ENCODE peak calls at places on chromosomes 16 and 17, in nine cellular contexts. B is CD4-positive, CD25-positive, alpha-beta regulatory T cell; Y is H9; U is prostate gland; P is A673; N is transverse colon; S is heart right ventricle; V is MM.1S; Q is fibroblast of lung. O is an unnamed sample.

GRCh38 chr17:78661092-78661770 is 84.0 kb upstream of the DNAH17 start:
- DNase-seq in B (no peak), Y (no peak), U (no peak), P (no peak), N (no peak), S (no peak), V (no peak), Q (peak; percentile 69), O (no peak)

GRCh38 chr16:21267298-21267697 is 10.8 kb downstream of the CRYM start:
- DNase-seq in B (no peak), Y (no peak), U (no peak), P (no peak), N (no peak), S (no peak), V (no peak), Q (no peak), O (no peak)

GRCh38 chr17:68133370-68134045 is 98.0 kb downstream of the KPNA2 start:
- DNase-seq in B (no peak), Y (peak; percentile 83), U (no peak), P (no peak), N (no peak), S (no peak), V (no peak), Q (no peak), O (no peak)

GRCh38 chr16:30350134-30350871 is 4.8 kb downstream of the CD2BP2 start:
- DNase-seq in B (no peak), Y (no peak), U (no peak), P (no peak), N (peak; percentile 2), S (no peak), V (peak; percentile 49), Q (peak; percentile 77), O (no peak)

GRCh38 chr17:42891539-42892152 is 9.0 kb upstream of the G6PC1 start:
- DNase-seq in B (no peak), Y (peak; percentile 69), U (no peak), P (no peak), N (peak; percentile 38), S (peak; percentile 66), V (no peak), Q (peak; percentile 35), O (no peak)

GRCh38 chr17:74877592-74878543 is 5.1 kb upstream of the FDXR start:
- DNase-seq in B (no peak), Y (no peak), U (no peak), P (no peak), N (peak; percentile 88), S (peak; percentile 43), V (no peak), Q (no peak), O (no peak)

GRCh38 chr17:20995164-20995872 is 47.5 kb downstream of the USP22 start:
- DNase-seq in B (no peak), Y (no peak), U (no peak), P (no peak), N (peak; percentile 6), S (no peak), V (no peak), Q (no peak), O (no peak)

GRCh38 chr17:59284317-59284716 is 47.1 kb upstream of the YPEL2 start:
- DNase-seq in B (no peak), Y (no peak), U (no peak), P (no peak), N (no peak), S (no peak), V (no peak), Q (no peak), O (no peak)

GRCh38 chr16:1330931-1331711 is 2.3 kb upstream of the BAIAP3 start:
- DNase-seq in B (no peak), Y (no peak), U (no peak), P (no peak), N (no peak), S (no peak), V (no peak), Q (no peak), O (no peak)

GRCh38 chr16:2663553-2664521 is 18.5 kb upstream of the KCTD5 start:
- DNase-seq in B (no peak), Y (no peak), U (peak; percentile 64), P (peak; percentile 72), N (peak; percentile 54), S (no peak), V (no peak), Q (peak; percentile 60), O (peak; percentile 86)

GRCh38 chr16:70605284-70605659 is 41.1 kb upstream of the IL34 start:
- DNase-seq in B (no peak), Y (no peak), U (no peak), P (no peak), N (no peak), S (no peak), V (no peak), Q (no peak), O (no peak)

DNA sequence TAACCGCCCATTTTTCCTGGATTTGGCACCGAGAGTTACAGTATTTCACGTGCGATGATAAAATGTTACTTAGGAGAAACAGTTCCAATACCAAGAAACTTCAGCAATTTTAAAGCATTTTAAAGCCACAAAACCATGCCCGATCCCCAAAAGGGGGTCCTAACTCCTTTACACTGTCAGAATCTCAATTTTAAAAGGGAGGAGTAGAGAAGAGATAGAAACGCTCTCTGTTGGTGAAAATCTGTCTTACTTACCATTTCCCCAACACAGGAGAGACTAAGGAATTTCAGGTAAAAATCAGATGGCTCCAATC is 526 bp upstream of the RNASEK start:
- DNase-seq in B (no peak), Y (no peak), U (no peak), P (no peak), N (no peak), S (no peak), V (no peak), Q (no peak), O (no peak)
- H3K4me1 ChIP-seq in B (peaks cover 58% of the 10 kb centered on the region), Y (no peaks in the 10 kb centered on the region), U (peaks cover 19% of the 10 kb centered on the region), P (peaks cover 29% of the 10 kb centered on the region), N (peaks cover 34% of the 10 kb centered on the region), S (peaks cover 37% of the 10 kb centered on the region), V (peaks cover 21% of the 10 kb centered on the region), Q (peaks cover 12% of the 10 kb centered on the region), O (peaks cover 64% of the 10 kb centered on the region)

GRCh38 chr16:19389246-19389645 is 28.4 kb upstream of the TMC5 start:
- DNase-seq in B (no peak), Y (peak; percentile 80), U (peak; percentile 80), P (peak; percentile 53), N (peak; percentile 84), S (no peak), V (peak; percentile 68), Q (peak; percentile 24), O (peak; percentile 29)

GRCh38 chr16:19382887-19383816 is 34.5 kb upstream of the TMC5 start:
- DNase-seq in B (no peak), Y (no peak), U (no peak), P (no peak), N (no peak), S (no peak), V (peak; percentile 69), Q (no peak), O (no peak)

GRCh38 chr16:19382084-19382801 is 35.4 kb upstream of the TMC5 start:
- DNase-seq in B (no peak), Y (no peak), U (peak; percentile 17), P (no peak), N (no peak), S (no peak), V (peak; percentile 16), Q (no peak), O (no peak)

GRCh38 chr16:19384656-19385055 is 33.0 kb upstream of the TMC5 start:
- DNase-seq in B (no peak), Y (peak; percentile 29), U (peak; percentile 65), P (no peak), N (peak; percentile 69), S (no peak), V (peak; percentile 46), Q (no peak), O (no peak)

GRCh38 chr16:19386555-19386954 is 31.1 kb upstream of the TMC5 start:
- DNase-seq in B (no peak), Y (no peak), U (no peak), P (no peak), N (no peak), S (no peak), V (no peak), Q (no peak), O (no peak)
- H3K27ac ChIP-seq in B (no peak overlapping the region), Y (no peak overlapping the region), U (no peak overlapping the region), P (no peak overlapping the region), N (no peak overlapping the region), S (no peak overlapping the region), V (no peak overlapping the region), Q (no peak overlapping the region), O (no peak overlapping the region)

DNA sequence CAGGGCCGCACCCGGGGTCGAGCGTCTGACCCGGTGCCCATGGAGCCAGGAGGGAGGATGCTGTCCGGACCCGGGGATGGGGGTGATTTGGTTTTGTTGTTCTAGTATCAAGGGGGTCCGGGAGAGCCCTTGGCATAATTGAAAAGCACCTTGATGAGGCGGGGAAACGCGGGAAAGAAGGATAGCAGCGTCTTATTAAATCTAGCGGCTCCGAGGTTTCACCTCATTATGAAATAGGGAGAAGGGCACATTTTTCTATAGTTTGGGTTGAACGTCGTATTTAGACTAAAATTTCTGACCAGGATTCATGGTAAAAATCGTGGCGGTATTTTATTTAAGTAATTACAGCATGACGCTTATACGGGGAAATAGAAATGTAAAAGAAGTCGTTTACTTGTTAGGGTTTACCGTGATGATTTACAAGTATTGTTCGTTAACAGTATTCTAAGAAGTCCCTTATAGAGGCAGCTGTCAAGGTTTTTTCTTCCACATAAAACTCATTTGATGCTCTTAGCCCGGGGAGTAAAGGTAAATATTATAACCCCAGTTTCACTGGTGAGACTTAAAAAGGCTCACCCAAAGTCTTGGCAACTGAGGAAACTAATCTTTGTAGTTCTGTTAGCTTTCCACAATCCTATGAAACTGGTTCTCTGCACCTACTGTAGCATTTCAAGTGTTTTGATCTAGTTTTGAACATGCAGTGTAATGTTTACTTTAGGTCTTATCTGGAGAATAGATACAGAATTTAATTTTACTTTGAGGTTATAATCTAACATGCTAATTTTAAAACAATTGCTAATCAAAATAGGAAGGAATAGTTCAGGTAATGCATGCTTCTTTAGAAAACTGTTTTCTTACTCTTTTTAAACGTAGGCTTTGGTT is 762 bp downstream of the LUC7L3 start:
- DNase-seq in B (no peak), Y (no peak), U (no peak), P (no peak), N (no peak), S (no peak), V (no peak), Q (no peak), O (no peak)
- H3K4me1 ChIP-seq in B (peaks cover 48% of the 10 kb centered on the region), Y (peaks cover 4% of the 10 kb centered on the region), U (no peaks in the 10 kb centered on the region), P (peaks cover 22% of the 10 kb centered on the region), N (peaks cover 46% of the 10 kb centered on the region), S (peaks cover 32% of the 10 kb centered on the region), V (peaks cover 16% of the 10 kb centered on the region), Q (peaks cover 11% of the 10 kb centered on the region), O (peaks cover 51% of the 10 kb centered on the region)

DNA sequence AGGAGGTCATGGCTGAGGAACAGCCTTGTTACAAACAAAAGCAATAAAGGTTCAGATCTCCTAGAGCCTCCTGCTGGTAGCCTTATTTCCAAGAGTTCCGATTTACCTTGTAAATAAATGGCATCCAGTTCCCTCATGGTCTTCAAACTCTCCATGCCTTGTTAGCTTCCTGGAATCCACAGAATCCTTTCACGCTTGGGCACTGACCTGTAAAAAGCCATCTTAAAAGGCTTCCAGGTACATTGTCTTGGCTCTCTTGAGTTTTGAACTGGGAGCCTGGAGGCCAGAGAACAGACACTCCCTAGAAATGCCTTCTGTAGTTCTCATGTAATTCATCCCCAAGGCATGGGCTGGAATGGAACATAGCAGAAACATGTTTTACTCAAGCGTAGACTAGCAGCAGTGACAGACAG is 207.9 kb downstream of the SNX29 start:
- DNase-seq in B (no peak), Y (no peak), U (no peak), P (no peak), N (no peak), S (no peak), V (no peak), Q (no peak), O (no peak)
- H3K27ac ChIP-seq in B (no peak overlapping the region), Y (no peak overlapping the region), U (no peak overlapping the region), P (no peak overlapping the region), N (no peak overlapping the region), S (no peak overlapping the region), V (no peak overlapping the region), Q (no peak overlapping the region), O (no peak overlapping the region)

O was measured in CD4-positive, alpha-beta memory T cell.